ENCODE peak calls at places on chromosome 4, in four cellular contexts. R, Y, H and L are unnamed samples.

GRCh38 chr4:118967393-118967792 is 78.7 kb downstream of the SYNPO2 start:
- DNase-seq in R (peak; percentile 81), Y (no peak), H (no peak), L (peak; percentile 30)

GRCh38 chr4:57080781-57081650 is 29.2 kb downstream of the IGFBP7 start:
- DNase-seq in R (peak; percentile 98), Y (peak; percentile 69), H (no peak), L (no peak)

GRCh38 chr4:184856277-184856609 is 30.5 kb upstream of the ACSL1 start:
- DNase-seq in R (no peak), Y (no peak), H (no peak), L (peak; percentile 28)

GRCh38 chr4:84985952-84986351 is 19.5 kb upstream of the WDFY3 start:
- DNase-seq in R (peak; percentile 78), Y (peak; percentile 22), H (no peak), L (peak; percentile 12)

GRCh38 chr4:119124314-119124713 is 11.3 kb upstream of the MYOZ2 start:
- DNase-seq in R (no peak), Y (peak; percentile 37), H (no peak), L (no peak)

GRCh38 chr4:55078987-55079386 is 46.4 kb downstream of the KDR start:
- DNase-seq in R (peak; percentile 12), Y (peak; percentile 42), H (no peak), L (peak; percentile 5)

GRCh38 chr4:141339386-141339785 is 118.7 kb downstream of the ZNF330 start:
- DNase-seq in R (no peak), Y (no peak), H (no peak), L (no peak)

GRCh38 chr4:186728631-186729271 is 5.1 kb upstream of the FAT1 start:
- DNase-seq in R (no peak), Y (peak; percentile 54), H (no peak), L (no peak)

GRCh38 chr4:71184195-71184781 is 154.5 kb upstream of the SLC4A4 start:
- DNase-seq in R (peak; percentile 75), Y (peak; percentile 71), H (peak; percentile 46), L (peak; percentile 76)

GRCh38 chr4:74794341-74794801 is at the start of gene BTC:
- DNase-seq in R (no peak), Y (peak; percentile 60), H (peak; percentile 18), L (peak; percentile 38)

GRCh38 chr4:114827651-114828050 is 229.0 kb downstream of the UGT8 start:
- DNase-seq in R (no peak), Y (no peak), H (no peak), L (no peak)

GRCh38 chr4:67332627-67333026 is 212.7 kb downstream of the CENPC start:
- DNase-seq in R (no peak), Y (peak; percentile 50), H (no peak), L (peak; percentile 42)

GRCh38 chr4:54745031-54745770 is 87.4 kb downstream of the KIT start:
- DNase-seq in R (peak; percentile 1), Y (no peak), H (no peak), L (no peak)

GRCh38 chr4:38601916-38602291 is 62.1 kb upstream of the KLF3 start:
- DNase-seq in R (no peak), Y (no peak), H (no peak), L (no peak)

GRCh38 chr4:155532373-155532772 is 134.3 kb upstream of the GUCY1A1 start:
- DNase-seq in R (no peak), Y (no peak), H (no peak), L (no peak)

GRCh38 chr4:7134737-7135388 is 57.5 kb upstream of the SORCS2 start:
- DNase-seq in R (peak; percentile 84), Y (no peak), H (no peak), L (no peak)

GRCh38 chr4:185395255-185395955 is at the start of gene LRP2BP:
- DNase-seq in R (no peak), Y (no peak), H (no peak), L (no peak)

GRCh38 chr4:52292245-52292644 is 241.1 kb downstream of the SPATA18 start:
- DNase-seq in R (no peak), Y (peak; percentile 13), H (no peak), L (no peak)

GRCh38 chr4:4407299-4408131 is 20.6 kb downstream of the NSG1 start:
- DNase-seq in R (no peak), Y (no peak), H (no peak), L (no peak)

DNA sequence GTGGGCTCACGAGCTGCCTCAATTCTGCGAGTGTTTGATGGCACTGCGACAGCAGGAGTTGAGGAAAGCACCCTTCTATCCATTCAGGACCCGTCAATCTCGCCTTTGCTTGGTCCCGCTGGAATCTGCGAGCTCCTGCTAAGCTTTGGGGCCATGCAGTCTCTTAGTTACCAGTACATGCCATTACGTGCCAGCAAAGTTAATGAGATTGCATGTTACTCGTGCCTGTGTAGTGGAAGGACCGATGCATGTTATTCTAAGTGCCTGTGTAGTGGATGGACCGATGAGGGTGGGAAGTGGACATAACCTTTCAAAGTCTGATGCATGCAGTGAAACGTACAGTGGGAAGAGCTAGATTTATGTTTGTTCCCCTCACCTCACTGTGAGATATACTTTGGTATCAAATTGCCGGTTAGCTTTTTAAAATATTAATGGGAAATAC is 569 bp downstream of the RPS3A start:
- DNase-seq in R (peak; percentile 25), Y (no peak), H (no peak), L (peak; percentile 45)
- H3K4ac ChIP-seq in R (peak overlapping the region; percentile 85), Y (peak overlapping the region; percentile 49), H (no peak overlapping the region), L (peak overlapping the region; percentile 80)

DNA sequence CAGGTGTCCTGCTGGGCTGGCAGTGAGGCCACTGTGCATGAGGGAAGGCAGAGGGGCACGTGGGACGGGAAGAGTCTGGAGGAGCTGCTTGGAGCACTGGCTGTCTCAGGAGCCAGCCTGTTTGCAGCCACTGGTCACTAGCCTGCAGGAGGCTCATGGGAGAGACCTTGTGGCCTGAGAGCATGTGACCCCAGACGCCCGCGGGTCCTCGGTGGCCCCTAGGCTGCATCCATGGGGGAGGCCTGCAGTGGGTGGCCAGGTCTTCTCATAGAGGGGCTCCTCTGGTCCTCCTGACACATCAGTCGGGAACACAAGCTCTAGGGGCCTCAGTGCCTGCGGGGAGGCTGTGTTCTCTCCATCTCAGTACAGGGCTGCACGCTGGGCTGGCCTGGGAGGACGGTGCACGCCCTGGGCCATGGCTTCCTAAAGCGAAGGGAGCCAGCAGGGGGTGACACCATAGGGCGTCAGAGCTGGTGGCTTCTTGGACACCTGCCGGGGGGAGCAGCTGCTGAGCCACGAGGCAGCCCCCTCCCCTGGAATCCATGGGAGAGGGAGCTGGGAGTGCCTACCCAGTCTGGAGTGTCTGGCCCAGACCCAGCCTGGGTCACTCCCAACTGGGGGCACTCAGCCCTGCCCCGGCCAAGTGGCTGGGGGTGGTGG is 12.3 kb downstream of the NAT8L start:
- DNase-seq in R (no peak), Y (no peak), H (no peak), L (no peak)
- H3K4ac ChIP-seq in R (no peak overlapping the region), Y (no peak overlapping the region), H (peak overlapping the region; percentile 84), L (no peak overlapping the region)

DNA sequence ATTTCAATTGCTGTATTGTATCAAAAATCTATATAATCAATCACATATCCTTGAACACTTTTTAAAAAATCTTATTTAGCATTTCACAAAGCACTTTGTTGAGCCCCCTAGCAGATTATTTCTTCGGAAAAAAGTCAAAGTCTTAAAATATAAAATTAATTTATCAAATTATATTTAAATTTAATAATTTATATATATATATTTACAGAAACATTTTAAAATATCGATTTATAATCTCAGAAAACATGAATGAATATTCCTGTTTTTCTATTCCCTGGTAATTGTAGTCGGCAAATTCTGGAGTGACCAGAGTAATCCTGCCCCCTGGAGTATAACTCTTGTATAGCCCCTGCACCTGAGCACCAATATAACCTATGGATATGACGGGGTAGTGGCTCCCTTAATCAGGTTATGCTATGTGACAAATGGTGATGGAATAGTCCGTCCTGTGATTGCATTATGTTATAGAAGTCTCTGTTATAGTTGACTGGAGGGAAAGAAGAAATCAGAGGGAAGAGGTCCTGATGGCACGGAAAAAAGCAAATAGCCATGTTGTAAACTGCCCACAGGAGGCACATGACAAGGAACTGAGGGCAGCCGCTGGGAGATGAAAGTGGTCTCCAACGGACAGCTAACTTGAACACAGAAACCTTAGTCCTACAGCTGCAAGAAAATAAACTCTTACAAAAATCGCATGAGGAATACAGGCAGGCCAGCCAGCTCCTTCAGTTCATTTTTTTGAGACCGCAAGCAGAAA is 1092.3 kb downstream of the ARAP2 start:
- DNase-seq in R (no peak), Y (peak; percentile 55), H (no peak), L (peak; percentile 76)
- H3K4ac ChIP-seq in R (no peak overlapping the region), Y (no peak overlapping the region), H (no peak overlapping the region), L (no peak overlapping the region)

GRCh38 chr4:1759818-1760223 is 33.3 kb upstream of the FGFR3 start:
- DNase-seq in R (no peak), Y (no peak), H (no peak), L (no peak)
- H3K4ac ChIP-seq in R (no peak overlapping the region), Y (no peak overlapping the region), H (peak overlapping the region; percentile 95), L (no peak overlapping the region)

DNA sequence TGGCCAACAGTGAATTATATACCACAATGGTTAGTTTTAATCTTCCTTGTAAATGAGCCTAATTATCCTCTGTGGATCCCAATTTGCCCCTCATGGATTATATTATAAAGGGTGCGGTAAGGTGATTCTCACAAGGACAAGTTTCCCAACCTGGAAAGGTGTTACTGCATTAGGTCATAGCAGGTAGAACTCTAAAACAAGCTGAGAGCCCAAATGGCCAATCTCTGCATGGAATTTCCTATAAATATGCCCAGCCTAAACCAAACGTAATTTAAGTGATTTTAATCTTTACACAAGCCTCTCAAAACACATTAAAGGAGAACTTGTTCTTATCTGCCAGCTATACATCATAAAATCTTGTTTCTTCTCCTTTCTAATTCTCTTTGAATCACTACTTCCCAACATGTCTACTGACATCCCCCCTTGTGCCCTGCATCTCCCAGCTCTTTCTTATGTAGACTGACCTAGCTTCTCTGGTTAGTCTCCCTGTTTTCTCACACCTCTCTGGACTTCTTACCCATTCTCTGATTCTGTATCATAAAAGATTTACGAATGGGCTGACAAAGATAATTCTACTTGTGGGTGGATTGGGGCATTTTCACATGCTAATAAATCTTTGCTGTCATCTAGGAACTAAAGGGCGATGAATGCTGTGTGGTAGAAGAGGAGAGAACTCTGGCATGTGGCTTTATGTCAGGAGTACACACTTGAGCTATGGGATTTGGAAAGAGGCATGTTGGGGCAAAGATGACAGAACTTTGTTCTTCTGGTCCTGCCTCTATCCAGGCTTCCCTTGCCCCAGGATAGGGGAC is 94.3 kb upstream of the PGRMC2 start:
- DNase-seq in R (no peak), Y (no peak), H (no peak), L (no peak)
- H3K4ac ChIP-seq in R (peak overlapping the region; percentile 37), Y (no peak overlapping the region), H (no peak overlapping the region), L (no peak overlapping the region)

GRCh38 chr4:20259707-20260106 is 8.0 kb downstream of the SLIT2 start:
- DNase-seq in R (no peak), Y (no peak), H (no peak), L (no peak)
- H3K4ac ChIP-seq in R (no peak overlapping the region), Y (no peak overlapping the region), H (no peak overlapping the region), L (no peak overlapping the region)

GRCh38 chr4:1195109-1195671 is 22.8 kb upstream of the SPON2 start:
- DNase-seq in R (no peak), Y (no peak), H (no peak), L (peak; percentile 44)
- H3K4ac ChIP-seq in R (peak overlapping the region; percentile 76), Y (no peak overlapping the region), H (no peak overlapping the region), L (no peak overlapping the region)

GRCh38 chr4:28351826-28352225 is 1491.2 kb downstream of the STIM2 start:
- DNase-seq in R (no peak), Y (no peak), H (no peak), L (no peak)

GRCh38 chr4:28350485-28350884 is 1489.8 kb downstream of the STIM2 start:
- DNase-seq in R (peak; percentile 72), Y (no peak), H (no peak), L (no peak)

GRCh38 chr4:28357985-28358384 is 1497.3 kb downstream of the STIM2 start:
- DNase-seq in R (peak; percentile 39), Y (peak; percentile 71), H (peak; percentile 21), L (no peak)

GRCh38 chr4:28360681-28361080 is 1500.0 kb downstream of the STIM2 start:
- DNase-seq in R (peak; percentile 52), Y (no peak), H (no peak), L (no peak)

GRCh38 chr4:28354874-28355273 is 1494.2 kb downstream of the STIM2 start:
- DNase-seq in R (no peak), Y (peak; percentile 7), H (peak; percentile 46), L (no peak)
- H3K4ac ChIP-seq in R (no peak overlapping the region), Y (no peak overlapping the region), H (no peak overlapping the region), L (no peak overlapping the region)